ENCODE peak calls at places on chromosomes 5 and 9, in eight cellular contexts. O is stimulated activated CD4-positive, alpha-beta T cell treated with anti-CD3 and anti-CD28 coated beads, Interleukin-15, amount 100 ng/mL, for 24 hours; S is heart left ventricle; P is mucosa of gallbladder; Y is MCF 10A; W is ascending aorta; K is Calu3; Q is stimulated activated CD8-positive, alpha-beta memory T cell treated with anti-CD3 and anti-CD28 coated beads, Interleukin-7, amount 100 ng/mL, for 24 hours. X is an unnamed sample.

GRCh38 chr9:116286287-116286686 is 132.7 kb downstream of the PAPPA start:
- DNase-seq in Y (no peak), Q (no peak), S (no peak), W (no peak), O (no peak), P (no peak), K (no peak), X (no peak)

GRCh38 chr5:93891491-93892480 is 150.4 kb upstream of the POU5F2 start:
- DNase-seq in K (no peak), S (no peak), O (no peak), W (no peak), Y (no peak), P (no peak), Q (no peak), X (no peak)

GRCh38 chr5:143979044-143979690 is 167.2 kb downstream of the HMHB1 start:
- DNase-seq in P (no peak), Q (no peak), O (no peak), S (no peak), W (no peak), K (peak; percentile 12), Y (no peak), X (no peak)

GRCh38 chr5:168943999-168944398 is 356.9 kb downstream of the SLIT3 start:
- DNase-seq in Y (no peak), O (no peak), S (no peak), Q (no peak), K (no peak), W (no peak), P (no peak), X (no peak)

GRCh38 chr5:172583931-172584511 is 57.0 kb upstream of the NEURL1B start:
- DNase-seq in W (no peak), Y (no peak), P (no peak), O (no peak), S (peak; percentile 75), K (no peak), Q (no peak), X (no peak)

GRCh38 chr9:137301086-137301947 is 754 bp downstream of the NRARP start:
- DNase-seq in W (no peak), Y (peak; percentile 56), P (no peak), O (peak; percentile 50), Q (no peak), K (peak; percentile 56), S (peak; percentile 42), X (no peak)

GRCh38 chr9:73081979-73082657 is 69.5 kb upstream of the ANXA1 start:
- DNase-seq in P (no peak), S (no peak), O (no peak), K (peak; percentile 23), Q (no peak), Y (peak; percentile 53), W (no peak), X (peak; percentile 50)

GRCh38 chr9:106602354-106602753 is 260.6 kb upstream of the ZNF462 start:
- DNase-seq in Q (no peak), S (no peak), Y (no peak), P (no peak), O (no peak), W (no peak), K (no peak), X (no peak)

GRCh38 chr5:74838262-74838661 is 27.9 kb downstream of the FAM169A start:
- DNase-seq in P (no peak), Q (no peak), Y (no peak), K (no peak), W (no peak), S (no peak), O (no peak), X (no peak)

GRCh38 chr9:134163374-134164196 is 779 bp downstream of the RNU6ATAC start:
- DNase-seq in P (peak; percentile 53), Q (peak; percentile 44), W (no peak), Y (no peak), K (peak; percentile 52), S (peak; percentile 62), O (peak; percentile 76), X (peak; percentile 33)

GRCh38 chr9:133167769-133168168 is 4.1 kb upstream of the GBGT1 start:
- DNase-seq in W (no peak), Q (no peak), Y (no peak), P (no peak), K (no peak), S (no peak), O (no peak), X (no peak)

GRCh38 chr5:106019271-106019670 is 1651.5 kb downstream of the EFNA5 start:
- DNase-seq in W (no peak), K (no peak), Q (no peak), S (no peak), Y (peak; percentile 47), P (no peak), O (no peak), X (no peak)